ENCODE peak calls at places on chromosomes 2 and 18, in four cellular contexts. A, Z, Q and W are unnamed samples.

GRCh38 chr2:127953849-127954248 is 68.1 kb upstream of the AMMECR1L start:
- DNase-seq in A (no peak), Z (no peak), Q (no peak), W (no peak)

GRCh38 chr2:121001641-121002040 is 266.0 kb downstream of the GLI2 start:
- DNase-seq in Q (no peak), Z (no peak), A (no peak), W (no peak)

GRCh38 chr2:96637385-96638143 is 548 bp downstream of the KANSL3 start:
- DNase-seq in Z (peak; percentile 92), A (peak; percentile 96), Q (peak; percentile 91), W (peak; percentile 69)

GRCh38 chr2:216343221-216343985 is 28.9 kb downstream of the MARCHF4 start:
- DNase-seq in Z (no peak), Q (no peak), A (no peak), W (no peak)

GRCh38 chr2:45498661-45499550 is 112.2 kb downstream of the SRBD1 start:
- DNase-seq in Z (no peak), Q (no peak), A (no peak), W (no peak)

GRCh38 chr2:118112771-118113334 is 24.6 kb downstream of the INSIG2 start:
- DNase-seq in A (no peak), Z (no peak), Q (no peak), W (no peak)

GRCh38 chr2:239768031-239768800 is 256.9 kb downstream of the NDUFA10 start:
- DNase-seq in Z (no peak), A (peak; percentile 47), Q (no peak), W (no peak)

GRCh38 chr2:98601532-98602132 is 6.7 kb downstream of the COA5 start:
- DNase-seq in A (no peak), Q (no peak), Z (no peak), W (no peak)

GRCh38 chr2:38825956-38826355 is 47.9 kb downstream of the GEMIN6 start:
- DNase-seq in Q (no peak), A (no peak), Z (no peak), W (no peak)

GRCh38 chr2:231132126-231132525 is 7.3 kb upstream of the HTR2B start:
- DNase-seq in Z (no peak), Q (no peak), A (no peak), W (no peak)

GRCh38 chr2:74777161-74777900 is 56.6 kb upstream of the HK2 start:
- DNase-seq in Z (no peak), A (no peak), Q (no peak), W (no peak)

GRCh38 chr2:36427790-36428243 is 72.2 kb downstream of the CRIM1 start:
- DNase-seq in Z (peak; percentile 26), A (no peak), Q (no peak), W (no peak)

GRCh38 chr2:46386763-46387162 is 89.6 kb downstream of the EPAS1 start:
- DNase-seq in Z (no peak), Q (no peak), A (no peak), W (no peak)

GRCh38 chr2:199988176-199988575 is 32.8 kb downstream of the MAIP1 start:
- DNase-seq in Z (no peak), Q (no peak), A (no peak), W (no peak)

GRCh38 chr2:46800625-46801024 is 115.0 kb downstream of the MCFD2 start:
- DNase-seq in Q (no peak), Z (no peak), A (peak; percentile 35), W (no peak)

GRCh38 chr2:54122939-54123338 is 7.5 kb downstream of the ACYP2 start:
- DNase-seq in Z (no peak), A (no peak), Q (no peak), W (no peak)

GRCh38 chr2:68774569-68775271 is 40.1 kb downstream of the ARHGAP25 start:
- DNase-seq in Q (peak; percentile 79), Z (peak; percentile 61), A (peak; percentile 92), W (peak; percentile 92)

GRCh38 chr2:176902454-176902853 is 310.1 kb upstream of the HNRNPA3 start:
- DNase-seq in A (no peak), Z (no peak), Q (no peak), W (no peak)

GRCh38 chr2:127064642-127065250 is 42.2 kb downstream of the BIN1 start:
- DNase-seq in Q (peak; percentile 87), A (peak; percentile 92), Z (peak; percentile 97), W (no peak)

GRCh38 chr2:203623616-203624015 is 82.8 kb upstream of the CD28 start:
- DNase-seq in Q (no peak), A (no peak), Z (no peak), W (no peak)

GRCh38 chr2:37648316-37649011 is 23.0 kb downstream of the CDC42EP3 start:
- DNase-seq in Z (peak; percentile 81), A (peak; percentile 64), Q (peak; percentile 45), W (peak; percentile 77)

GRCh38 chr18:55455938-55456337 is 132.1 kb downstream of the TCF4 start:
- DNase-seq in A (no peak), Z (no peak), Q (no peak), W (no peak)

GRCh38 chr2:42645551-42645950 is 77.1 kb downstream of the MTA3 start:
- DNase-seq in Z (no peak), Q (no peak), A (no peak), W (no peak)

GRCh38 chr2:96866986-96867755 is 2.7 kb downstream of the SEMA4C start:
- DNase-seq in A (peak; percentile 60), Z (no peak), Q (no peak), W (peak; percentile 56)

GRCh38 chr2:21256006-21256405 is 132.2 kb downstream of the TDRD15 start:
- DNase-seq in A (no peak), Q (peak; percentile 25), Z (no peak), W (no peak)

GRCh38 chr18:48539406-48540328 is 836 bp downstream of the CTIF start:
- DNase-seq in A (peak; percentile 89), Q (peak; percentile 49), Z (peak; percentile 48), W (peak; percentile 62)

GRCh38 chr2:224114428-224114827 is 75.3 kb upstream of the SERPINE2 start:
- DNase-seq in Q (no peak), Z (no peak), A (no peak), W (no peak)

GRCh38 chr2:226911932-226912331 is 76.1 kb downstream of the RHBDD1 start:
- DNase-seq in A (no peak), Z (no peak), Q (no peak), W (no peak)

GRCh38 chr2:47307066-47307465 is 95.9 kb upstream of the MSH2 start:
- DNase-seq in A (no peak), Z (no peak), Q (no peak), W (no peak)

GRCh38 chr2:15436195-15436594 is 124.9 kb downstream of the NBAS start:
- DNase-seq in Q (no peak), A (no peak), Z (no peak), W (no peak)

GRCh38 chr2:37916512-37917082 is 8.5 kb upstream of the RMDN2 start:
- DNase-seq in A (no peak), Z (peak; percentile 60), Q (no peak), W (no peak)

GRCh38 chr2:200782243-200782642 is 29.5 kb upstream of the BZW1 start:
- DNase-seq in Z (no peak), Q (no peak), A (no peak), W (no peak)

GRCh38 chr2:36356199-36356989 is 816 bp downstream of the CRIM1 start:
- DNase-seq in Q (peak; percentile 47), Z (peak; percentile 49), A (peak; percentile 91), W (peak; percentile 64)

GRCh38 chr2:212843409-212844199 is 305.0 kb upstream of the ERBB4 start:
- DNase-seq in A (no peak), Q (no peak), Z (no peak), W (no peak)

GRCh38 chr18:78378403-78378802 is 601.2 kb upstream of the SALL3 start:
- DNase-seq in Q (no peak), Z (no peak), A (no peak), W (no peak)

GRCh38 chr2:171553858-171554257 is 31.6 kb downstream of the CYBRD1 start:
- DNase-seq in Q (no peak), A (no peak), Z (no peak), W (no peak)
- H3K4me1 ChIP-seq in Q (no peaks in the 10 kb centered on the region), A (no peaks in the 10 kb centered on the region), Z (no peaks in the 10 kb centered on the region), W (no peaks in the 10 kb centered on the region)

DNA sequence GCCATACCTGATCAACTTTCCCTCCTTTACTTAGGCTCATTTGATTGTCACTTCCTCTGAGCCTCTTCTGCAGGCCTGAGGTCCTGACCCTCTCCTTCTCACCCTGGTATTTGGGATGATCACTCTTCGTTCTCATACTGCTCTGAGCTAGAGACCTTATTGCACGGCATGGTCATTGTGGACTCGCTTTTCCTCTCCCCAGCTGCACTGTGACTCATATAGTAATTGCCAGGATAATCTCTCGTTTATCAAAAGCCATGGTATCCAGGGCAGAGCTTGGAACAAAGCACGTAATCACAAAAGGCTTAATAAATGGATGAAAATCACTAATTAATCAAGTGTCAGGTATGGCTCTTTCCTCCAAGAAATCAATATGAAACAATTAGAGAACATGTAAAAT is 40.9 kb upstream of the TRIB2 start:
- DNase-seq in Z (no peak), Q (no peak), A (no peak), W (no peak)
- H3K27me3 ChIP-seq in Z (no peaks in the 10 kb centered on the region), Q (no peaks in the 10 kb centered on the region), A (no peaks in the 10 kb centered on the region), W (no peaks in the 10 kb centered on the region)

GRCh38 chr18:32346667-32347066 is 124.0 kb downstream of the GAREM1 start:
- DNase-seq in Z (no peak), A (no peak), Q (no peak), W (no peak)
- H3K27ac ChIP-seq in Z (no peak overlapping the region), A (peak overlapping the region; percentile 38), Q (no peak overlapping the region), W (peak overlapping the region; percentile 25)

GRCh38 chr2:112712465-112712864 is 8.4 kb upstream of the NT5DC4 start:
- DNase-seq in A (no peak), Z (no peak), Q (no peak), W (peak; percentile 13)

GRCh38 chr2:112708968-112709367 is 11.9 kb upstream of the NT5DC4 start:
- DNase-seq in Q (no peak), Z (no peak), A (no peak), W (peak; percentile 38)

GRCh38 chr2:112710956-112711355 is 9.9 kb upstream of the NT5DC4 start:
- DNase-seq in A (no peak), Z (no peak), Q (no peak), W (no peak)

GRCh38 chr2:112711356-112711755 is 9.5 kb upstream of the NT5DC4 start:
- DNase-seq in Z (no peak), Q (no peak), A (no peak), W (no peak)

DNA sequence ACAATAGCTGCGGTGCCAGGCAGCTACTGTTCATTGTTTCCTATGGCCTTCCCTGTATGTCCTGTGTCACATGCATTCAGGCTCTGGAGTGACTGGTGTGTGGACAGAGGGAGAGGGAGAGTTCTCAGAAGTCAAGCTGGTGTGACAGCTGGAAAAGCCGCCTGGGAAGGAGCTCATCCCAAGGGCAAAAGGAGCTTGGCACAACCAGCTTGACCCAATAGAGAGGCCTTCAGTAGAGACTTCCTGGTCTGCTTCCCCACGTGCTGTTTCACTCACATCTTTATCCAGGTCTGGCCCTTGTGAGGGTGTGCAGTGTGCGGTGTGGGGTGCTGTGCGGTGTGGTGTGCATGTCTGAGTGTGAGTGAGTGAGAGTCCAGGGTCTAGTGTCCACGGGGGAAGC is 11.1 kb upstream of the NT5DC4 start:
- DNase-seq in Q (no peak), A (no peak), Z (no peak), W (peak; percentile 27)
- H3K4me1 ChIP-seq in Q (no peaks in the 10 kb centered on the region), A (peaks cover 4% of the 10 kb centered on the region), Z (no peaks in the 10 kb centered on the region), W (no peaks in the 10 kb centered on the region)

GRCh38 chr2:102618452-102619413 is 620 bp upstream of the SLC9A2 start:
- DNase-seq in Z (peak; percentile 58), Q (peak; percentile 28), A (no peak), W (peak; percentile 78)
- H3K27me3 ChIP-seq in Z (no peaks in the 10 kb centered on the region), Q (no peaks in the 10 kb centered on the region), A (peaks cover 16% of the 10 kb centered on the region), W (no peaks in the 10 kb centered on the region)

GRCh38 chr2:10374362-10374943 is 71.7 kb downstream of the HPCAL1 start:
- DNase-seq in A (no peak), Q (no peak), Z (no peak), W (no peak)
- H3K27ac ChIP-seq in A (no peak overlapping the region), Q (no peak overlapping the region), Z (no peak overlapping the region), W (no peak overlapping the region)